ENCODE peak calls at places on chromosomes 11 and 22, in four cellular contexts. R is fibroblast of mammary gland, N is tibial nerve, Z is HCT116. O is an unnamed sample.
A peak's percentile ranks its signal among the peaks of the same experiment; 100 is the strongest.

GRCh38 chr11:79066456-79067354 is 374.1 kb downstream of the TENM4 start:
- DNase-seq in R (no peak), N (no peak), Z (no peak), O (no peak)

GRCh38 chr11:13135385-13136271 is 126.5 kb downstream of the RASSF10 start:
- DNase-seq in R (peak; percentile 37), N (no peak), Z (no peak), O (peak; percentile 67)

GRCh38 chr11:102393272-102393730 is 46.3 kb downstream of the BIRC2 start:
- DNase-seq in R (no peak), N (no peak), Z (no peak), O (no peak)

GRCh38 chr11:13440100-13440855 is 22.7 kb downstream of the BTBD10 start:
- DNase-seq in R (peak; percentile 96), N (no peak), Z (peak; percentile 3), O (peak; percentile 93)

GRCh38 chr11:57205046-57205671 is 23.4 kb downstream of the LRRC55 start:
- DNase-seq in R (peak; percentile 27), N (no peak), Z (no peak), O (peak; percentile 89)

GRCh38 chr11:85718126-85718943 is 32.3 kb upstream of the CCDC89 start:
- DNase-seq in R (peak; percentile 8), N (no peak), Z (no peak), O (no peak)

GRCh38 chr22:45907996-45908395 is 69.0 kb downstream of the WNT7B start:
- DNase-seq in R (no peak), N (no peak), Z (no peak), O (no peak)

GRCh38 chr11:104547996-104548661 is 350.1 kb downstream of the CASP12 start:
- DNase-seq in R (peak; percentile 58), N (no peak), Z (no peak), O (no peak)

GRCh38 chr22:21755855-21756284 is 20.3 kb upstream of the YPEL1 start:
- DNase-seq in R (peak; percentile 92), N (no peak), Z (no peak), O (peak; percentile 79)

GRCh38 chr11:8030526-8031247 is 43.5 kb downstream of the EIF3F start:
- DNase-seq in R (no peak), N (no peak), Z (no peak), O (no peak)

GRCh38 chr11:2807801-2808241 is 77.8 kb downstream of the CDKN1C start:
- DNase-seq in R (no peak), N (no peak), Z (no peak), O (no peak)

GRCh38 chr11:118415051-118415738 is 13.8 kb downstream of the ATP5MG start:
- DNase-seq in R (no peak), N (no peak), Z (no peak), O (no peak)

GRCh38 chr22:49586244-49586748 is 241.4 kb downstream of the BRD1 start:
- DNase-seq in R (peak; percentile 4), N (no peak), Z (no peak), O (no peak)

GRCh38 chr11:128523616-128524015 is 63.7 kb downstream of the ETS1 start:
- DNase-seq in R (peak; percentile 96), N (no peak), Z (no peak), O (peak; percentile 56)

GRCh38 chr11:61480936-61481335 is 27.6 kb upstream of the LRRC10B start:
- DNase-seq in R (no peak), N (no peak), Z (no peak), O (peak; percentile 20)

GRCh38 chr22:32204211-32204855 is 540 bp downstream of the RFPL2 start:
- DNase-seq in R (no peak), N (no peak), Z (no peak), O (no peak)
- H3K4me3 ChIP-seq in R (no peak overlapping the region), N (no peak overlapping the region), Z (peak overlapping the region; percentile 59), O (no peak overlapping the region)

DNA sequence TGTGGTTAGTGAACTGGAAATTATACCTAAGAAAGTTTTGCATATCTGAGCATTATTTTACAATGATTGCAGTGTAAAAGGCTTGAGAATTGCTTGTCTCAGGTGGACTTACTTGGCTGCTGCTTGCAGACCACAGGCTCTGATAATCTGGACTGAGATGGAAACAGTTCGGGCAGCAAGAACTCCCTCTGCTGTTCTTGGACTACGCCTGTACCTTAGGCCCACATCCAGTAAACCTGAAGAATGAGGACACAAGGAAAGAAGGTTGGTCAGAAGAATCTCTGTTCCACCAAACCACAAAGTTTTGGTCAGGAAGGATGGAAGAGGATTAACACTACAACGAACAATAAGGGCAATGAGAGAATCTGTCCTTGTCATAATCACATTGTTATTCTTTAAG is 80.1 kb downstream of the C2CD3 start:
- DNase-seq in R (peak; percentile 25), N (no peak), Z (no peak), O (no peak)
- TF ChIP-seq CTCF in R (peak; percentile 27), N (no peak), Z (no peak), O (peak; percentile 9)

GRCh38 chr11:18790820-18791174 is 801 bp downstream of the PTPN5 start:
- DNase-seq in R (no peak), N (no peak), Z (no peak), O (no peak)

GRCh38 chr11:18792066-18792591 is 531 bp upstream of the PTPN5 start:
- DNase-seq in R (no peak), N (no peak), Z (no peak), O (no peak)

GRCh38 chr11:18791175-18792065 is at the start of gene PTPN5:
- DNase-seq in R (no peak), N (no peak), Z (no peak), O (no peak)

GRCh38 chr11:18794956-18795355 is 3.4 kb upstream of the PTPN5 start:
- DNase-seq in R (no peak), N (no peak), Z (no peak), O (no peak)

DNA sequence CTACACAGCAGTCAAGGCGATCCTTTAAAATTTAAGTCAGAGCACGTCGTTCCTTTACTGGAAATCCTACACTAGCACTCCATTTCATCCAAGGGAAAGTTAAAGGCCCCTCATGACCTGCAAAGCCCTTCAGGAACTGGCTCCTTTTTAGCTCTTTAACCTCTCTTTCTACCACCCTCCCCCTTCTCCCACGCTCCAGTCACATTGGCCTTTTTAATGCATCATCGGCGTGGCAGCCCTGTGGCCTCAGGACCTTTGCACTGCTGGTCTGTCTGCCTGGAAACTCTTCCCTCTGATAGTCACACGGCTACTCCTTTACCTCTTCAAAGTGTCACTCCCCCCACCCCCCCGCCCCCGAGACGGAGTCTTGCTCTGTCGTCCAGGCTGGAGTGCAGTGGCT is 1.2 kb upstream of the PTPN5 start:
- DNase-seq in R (no peak), N (no peak), Z (no peak), O (no peak)
- H3K4me3 ChIP-seq in R (no peak overlapping the region), N (no peak overlapping the region), Z (no peak overlapping the region), O (no peak overlapping the region)

GRCh38 chr11:32884023-32884422 is 8.6 kb upstream of the QSER1 start:
- DNase-seq in R (no peak), N (no peak), Z (no peak), O (no peak)

GRCh38 chr11:32885556-32885955 is 7.1 kb upstream of the QSER1 start:
- DNase-seq in R (no peak), N (no peak), Z (no peak), O (no peak)

GRCh38 chr11:32886180-32886579 is 6.4 kb upstream of the QSER1 start:
- DNase-seq in R (no peak), N (no peak), Z (no peak), O (no peak)

GRCh38 chr11:32881286-32881685 is 11.3 kb upstream of the QSER1 start:
- DNase-seq in R (peak; percentile 55), N (no peak), Z (no peak), O (peak; percentile 34)

GRCh38 chr11:32884770-32885384 is 7.7 kb upstream of the QSER1 start:
- DNase-seq in R (peak; percentile 30), N (no peak), Z (no peak), O (peak; percentile 48)
- TF ChIP-seq CTCF in R (peak; percentile 48), N (no peak), Z (peak; percentile 62), O (peak; percentile 60)

DNA sequence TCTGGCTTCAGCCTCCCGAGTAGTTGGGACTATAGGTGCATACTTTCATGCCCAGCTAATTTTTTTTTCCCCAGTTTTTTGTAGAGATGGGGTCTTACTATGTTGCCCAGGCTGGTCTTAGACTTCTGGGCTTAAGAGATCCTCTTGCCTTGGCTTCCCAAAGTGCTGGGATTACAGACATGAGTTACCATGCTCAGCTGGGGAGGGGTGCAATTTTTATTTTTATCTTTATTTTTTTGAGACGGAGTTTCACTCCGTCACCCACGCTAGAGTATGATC is 49.7 kb upstream of the A4GALT start:
- DNase-seq in R (no peak), N (no peak), Z (no peak), O (no peak)
- H3K4me3 ChIP-seq in R (no peak overlapping the region), N (no peak overlapping the region), Z (no peak overlapping the region), O (no peak overlapping the region)

DNA sequence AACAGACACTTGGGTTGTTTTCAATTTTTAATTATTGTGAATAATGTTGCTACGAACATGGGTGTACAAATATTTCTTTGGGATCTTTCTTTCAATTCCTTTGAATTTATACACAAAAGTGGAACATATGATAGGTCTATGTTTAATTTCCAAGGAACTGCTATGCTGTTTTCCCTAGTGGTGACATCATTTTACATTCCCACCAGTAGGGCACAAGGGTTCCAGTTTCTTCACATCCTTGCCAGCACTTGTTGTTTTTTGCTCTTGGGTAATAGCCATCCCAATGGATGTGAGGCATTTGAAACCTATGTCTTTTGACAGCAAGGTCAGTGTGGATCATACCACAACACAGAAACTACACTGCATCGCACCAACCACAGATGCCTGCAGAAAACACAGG is 41.8 kb upstream of the SCN3B start:
- DNase-seq in R (peak; percentile 30), N (no peak), Z (no peak), O (peak; percentile 37)
- TF ChIP-seq CTCF in R (no peak), N (no peak), Z (peak; percentile 28), O (no peak)

DNA sequence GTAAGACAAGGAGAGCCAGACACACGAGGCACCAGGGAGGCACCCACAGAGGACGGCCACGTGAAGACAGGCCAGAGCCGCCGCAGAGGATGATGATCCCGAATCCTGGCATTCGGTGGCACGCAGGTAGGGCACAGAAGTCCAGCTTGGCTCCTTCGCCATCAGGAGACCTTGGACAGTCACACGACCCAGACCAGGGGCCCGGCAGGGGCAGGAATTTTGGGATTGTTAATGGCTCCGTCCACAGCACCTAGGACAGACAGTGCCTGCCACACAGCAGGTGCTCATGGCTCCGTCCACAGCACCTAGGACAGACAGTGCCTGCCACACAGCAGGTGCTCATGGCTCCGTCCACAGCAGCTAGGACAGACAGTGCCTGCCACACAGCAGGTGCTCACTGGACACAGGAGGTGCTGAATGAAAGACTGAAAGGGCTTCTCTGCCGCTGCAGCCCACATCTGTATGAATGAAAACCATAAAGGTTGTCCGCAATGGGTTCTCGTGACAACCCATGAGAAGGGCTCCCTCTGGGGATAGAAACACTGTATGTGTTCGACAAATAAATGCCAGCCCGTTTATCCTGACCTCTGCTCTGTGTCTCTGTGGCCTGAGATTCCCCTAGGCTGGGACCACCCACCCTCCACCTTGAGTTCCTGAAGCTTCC is 341.6 kb downstream of the CTTN start:
- DNase-seq in R (no peak), N (no peak), Z (no peak), O (no peak)
- H3K4me3 ChIP-seq in R (no peak overlapping the region), N (no peak overlapping the region), Z (no peak overlapping the region), O (no peak overlapping the region)

GRCh38 chr11:65329944-65330403 is 3.7 kb upstream of the DPF2 start:
- DNase-seq in R (peak; percentile 93), N (peak; percentile 99), Z (peak; percentile 93), O (peak; percentile 85)
- TF ChIP-seq CTCF in R (peak; percentile 74), N (peak; percentile 68), Z (peak; percentile 86), O (peak; percentile 68)

GRCh38 chr11:126515501-126515900 is 160.0 kb downstream of the ST3GAL4 start:
- DNase-seq in R (no peak), N (no peak), Z (no peak), O (no peak)
- H3K4me3 ChIP-seq in R (no peak overlapping the region), N (no peak overlapping the region), Z (no peak overlapping the region), O (no peak overlapping the region)

O was measured in foreskin fibroblast.